ENCODE peak calls at places on chromosomes 5 and 9, in four cellular contexts. One of them, this sample, is unnamed.
A peak's percentile ranks its signal among the peaks of the same experiment; 100 is the strongest.

GRCh38 chr9:126965541-126966428 is 51.2 kb downstream of the RALGPS1 start:
- DNase-seq in PC-9: peak; percentile 28
- DNase-seq in IMR-90: peak; percentile 61
- DNase-seq in PC-3: peak; percentile 55
- DNase-seq in this sample: peak; percentile 53

GRCh38 chr5:117209479-117209878 is 634.9 kb upstream of the SEMA6A start:
- DNase-seq in PC-9: no peak
- DNase-seq in IMR-90: no peak
- DNase-seq in PC-3: no peak
- DNase-seq in this sample: no peak

GRCh38 chr5:106154280-106154716 is 1516.4 kb downstream of the EFNA5 start:
- DNase-seq in PC-9: no peak
- DNase-seq in IMR-90: no peak
- DNase-seq in PC-3: no peak
- DNase-seq in this sample: no peak

GRCh38 chr5:93894471-93895354 is 153.3 kb upstream of the POU5F2 start:
- DNase-seq in PC-9: no peak
- DNase-seq in IMR-90: peak; percentile 21
- DNase-seq in PC-3: no peak
- DNase-seq in this sample: peak; percentile 10

GRCh38 chr9:134059661-134060395 is 8.0 kb downstream of the BRD3 start:
- DNase-seq in PC-9: no peak
- DNase-seq in IMR-90: no peak
- DNase-seq in PC-3: no peak
- DNase-seq in this sample: no peak

GRCh38 chr5:133147815-133148634 is 96.2 kb downstream of the HSPA4 start:
- DNase-seq in PC-9: no peak
- DNase-seq in IMR-90: no peak
- DNase-seq in PC-3: no peak
- DNase-seq in this sample: peak; percentile 12

GRCh38 chr9:88998506-88998905 is 7.2 kb downstream of the S1PR3 start:
- DNase-seq in PC-9: peak; percentile 49
- DNase-seq in IMR-90: no peak
- DNase-seq in PC-3: peak; percentile 45
- DNase-seq in this sample: no peak

GRCh38 chr9:89621676-89622075 is 16.9 kb downstream of the GADD45G start:
- DNase-seq in PC-9: no peak
- DNase-seq in IMR-90: no peak
- DNase-seq in PC-3: no peak
- DNase-seq in this sample: no peak

GRCh38 chr5:140011297-140011802 is 31.7 kb downstream of the NRG2 start:
- DNase-seq in PC-9: no peak
- DNase-seq in IMR-90: peak; percentile 1
- DNase-seq in PC-3: peak; percentile 88
- DNase-seq in this sample: peak; percentile 11

GRCh38 chr9:13034696-13035006 is 244.8 kb downstream of the MPDZ start:
- DNase-seq in PC-9: no peak
- DNase-seq in IMR-90: no peak
- DNase-seq in PC-3: no peak
- DNase-seq in this sample: no peak

GRCh38 chr9:13032585-13032984 is 246.9 kb downstream of the MPDZ start:
- DNase-seq in PC-9: no peak
- DNase-seq in IMR-90: no peak
- DNase-seq in PC-3: no peak
- DNase-seq in this sample: no peak

GRCh38 chr9:13035822-13036221 is 243.7 kb downstream of the MPDZ start:
- DNase-seq in PC-9: no peak
- DNase-seq in IMR-90: no peak
- DNase-seq in PC-3: peak; percentile 18
- DNase-seq in this sample: no peak

GRCh38 chr9:13033959-13034695 is 245.4 kb downstream of the MPDZ start:
- DNase-seq in PC-9: peak; percentile 57
- DNase-seq in IMR-90: peak; percentile 54
- DNase-seq in PC-3: peak; percentile 84
- DNase-seq in this sample: peak; percentile 75
- H3K4me3 ChIP-seq in PC-9: peak overlapping the region; percentile 37
- H3K4me3 ChIP-seq in IMR-90: no peak overlapping the region
- H3K4me3 ChIP-seq in PC-3: peak overlapping the region; percentile 65
- H3K4me3 ChIP-seq in this sample: peak overlapping the region; percentile 50

DNA sequence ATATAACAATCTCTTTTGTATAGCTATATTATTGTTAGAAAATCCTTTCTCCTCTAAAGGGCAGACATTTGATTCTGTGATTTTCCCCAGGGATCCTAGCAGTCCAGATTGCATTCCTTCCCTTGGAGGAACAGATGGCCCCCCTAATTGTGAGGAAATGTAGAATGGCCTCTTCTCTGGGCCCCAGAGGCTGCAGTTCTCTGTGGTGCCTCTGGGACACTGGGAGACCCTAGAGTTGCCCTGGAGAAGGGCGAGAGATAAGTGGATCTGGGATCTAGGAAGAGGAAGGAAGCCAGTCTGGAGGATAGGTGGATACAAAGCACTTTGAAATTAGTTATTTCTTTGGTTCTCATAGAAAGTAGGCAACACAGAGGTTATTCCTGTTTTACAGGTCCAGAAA is 1.9 kb upstream of the HINT2 start:
- DNase-seq in PC-9: no peak
- DNase-seq in IMR-90: no peak
- DNase-seq in PC-3: peak; percentile 6
- DNase-seq in this sample: no peak
- TF ChIP-seq CTCF in PC-9: no peak
- TF ChIP-seq CTCF in IMR-90: peak; percentile 4
- TF ChIP-seq CTCF in PC-3: no peak
- TF ChIP-seq CTCF in this sample: peak; percentile 52

DNA sequence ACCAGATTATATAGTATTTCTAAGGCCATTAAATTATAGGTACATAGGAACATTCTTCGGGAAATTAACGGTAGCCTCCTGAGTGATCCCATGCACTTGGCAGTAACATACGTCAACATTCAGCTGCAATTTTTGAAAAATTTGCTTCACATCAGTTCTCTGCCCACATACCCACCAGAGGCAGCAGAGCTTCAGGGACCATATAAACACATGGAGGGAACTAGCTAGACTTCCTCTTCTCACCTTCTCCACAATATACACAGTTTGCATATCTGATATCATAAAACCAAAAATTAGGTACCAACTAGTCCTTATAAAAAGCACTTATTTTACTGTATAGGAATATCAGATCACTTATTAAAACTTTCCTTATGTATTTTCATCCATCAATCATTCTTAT is 4.8 kb downstream of the PSIP1 start:
- DNase-seq in PC-9: no peak
- DNase-seq in IMR-90: no peak
- DNase-seq in PC-3: no peak
- DNase-seq in this sample: no peak
- H3K36me3 ChIP-seq in PC-9: no peaks in the 10 kb centered on the region
- H3K36me3 ChIP-seq in IMR-90: peaks cover 5% of the 10 kb centered on the region
- H3K36me3 ChIP-seq in PC-3: peaks cover 8% of the 10 kb centered on the region
- H3K36me3 ChIP-seq in this sample: peaks cover 2% of the 10 kb centered on the region

DNA sequence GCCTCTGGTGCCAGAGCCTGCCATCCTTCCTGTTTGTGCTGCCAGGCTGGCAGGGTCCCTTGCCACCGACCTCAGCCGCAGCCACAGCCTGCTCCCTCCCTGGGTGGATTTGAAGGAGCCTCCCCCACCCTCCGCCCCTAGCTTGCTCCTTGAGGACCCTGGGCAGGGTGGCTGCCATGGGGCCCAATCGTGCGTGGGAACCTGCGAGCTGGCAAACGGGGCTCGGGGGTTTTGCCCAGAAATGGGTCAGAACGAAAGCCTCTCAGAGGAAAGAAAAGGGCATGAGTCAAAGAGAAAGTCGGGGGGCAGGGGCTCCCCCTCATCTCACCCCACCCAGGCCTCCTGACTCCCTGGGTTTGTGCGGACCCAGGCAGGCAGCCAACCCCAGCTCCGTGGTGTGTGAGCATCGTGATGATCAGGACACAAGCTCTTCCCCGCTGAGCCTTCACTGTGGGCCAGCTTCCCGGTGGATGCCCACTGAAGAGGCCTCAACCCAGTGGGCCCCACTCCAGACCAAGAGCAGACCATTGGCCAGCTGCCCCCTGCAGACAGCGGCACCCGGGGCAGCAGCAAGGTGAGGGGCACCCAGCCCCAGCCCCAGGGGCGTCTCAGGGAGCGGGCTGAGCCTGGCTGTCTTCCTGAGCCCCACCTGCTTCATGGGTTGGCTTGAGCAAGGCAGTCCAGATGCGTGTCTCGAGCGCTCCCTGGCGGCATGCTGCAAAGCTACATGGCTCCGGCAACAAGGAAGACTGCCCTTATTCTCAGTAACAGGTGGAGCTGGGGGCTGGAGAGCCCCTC is 3.0 kb upstream of the FUT7 start:
- DNase-seq in PC-9: peak; percentile 88
- DNase-seq in IMR-90: peak; percentile 77
- DNase-seq in PC-3: peak; percentile 78
- DNase-seq in this sample: peak; percentile 68
- H3K4me3 ChIP-seq in PC-9: peak overlapping the region; percentile 29
- H3K4me3 ChIP-seq in IMR-90: no peak overlapping the region
- H3K4me3 ChIP-seq in PC-3: peak overlapping the region; percentile 57
- H3K4me3 ChIP-seq in this sample: no peak overlapping the region

DNA sequence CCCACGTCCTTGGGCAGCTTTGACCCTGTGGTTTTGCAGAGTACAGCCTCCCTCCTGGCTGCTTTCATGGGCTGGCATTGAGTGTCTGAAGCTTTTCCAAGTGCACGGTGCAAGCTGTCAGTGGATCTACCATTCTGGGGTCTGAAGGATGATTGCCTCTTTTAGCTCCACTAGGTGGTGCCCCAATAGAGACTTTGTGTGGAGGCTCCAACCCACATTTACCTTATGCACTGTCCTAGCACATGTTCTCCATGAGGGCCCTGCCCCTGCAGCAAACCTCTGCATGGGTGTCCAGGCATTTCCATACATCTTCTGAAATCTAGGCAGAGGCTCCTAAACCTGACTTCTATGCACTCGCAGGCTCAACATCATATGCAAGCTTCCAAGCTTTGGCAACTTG is 644.2 kb upstream of the CDH9 start:
- DNase-seq in PC-9: no peak
- DNase-seq in IMR-90: no peak
- DNase-seq in PC-3: peak; percentile 40
- DNase-seq in this sample: peak; percentile 21
- TF ChIP-seq CTCF in PC-9: no peak
- TF ChIP-seq CTCF in IMR-90: no peak
- TF ChIP-seq CTCF in PC-3: peak; percentile 52
- TF ChIP-seq CTCF in this sample: peak; percentile 59

GRCh38 chr9:131595771-131596743 is 50.7 kb downstream of the PRRT1B start:
- DNase-seq in PC-9: peak; percentile 26
- DNase-seq in IMR-90: no peak
- DNase-seq in PC-3: no peak
- DNase-seq in this sample: no peak
- H3K36me3 ChIP-seq in PC-9: no peaks in the 10 kb centered on the region
- H3K36me3 ChIP-seq in IMR-90: peaks cover 39% of the 10 kb centered on the region
- H3K36me3 ChIP-seq in PC-3: no peaks in the 10 kb centered on the region
- H3K36me3 ChIP-seq in this sample: peaks cover 10% of the 10 kb centered on the region

GRCh38 chr5:138439537-138440225 is 824 bp downstream of the REEP2 start:
- DNase-seq in PC-9: no peak
- DNase-seq in IMR-90: peak; percentile 3
- DNase-seq in PC-3: no peak
- DNase-seq in this sample: no peak

GRCh38 chr5:138438724-138439536 is at the start of gene REEP2:
- DNase-seq in PC-9: peak; percentile 36
- DNase-seq in IMR-90: peak; percentile 47
- DNase-seq in PC-3: peak; percentile 38
- DNase-seq in this sample: no peak

GRCh38 chr5:138435943-138436342 is 2.9 kb upstream of the REEP2 start:
- DNase-seq in PC-9: no peak
- DNase-seq in IMR-90: no peak
- DNase-seq in PC-3: no peak
- DNase-seq in this sample: no peak

GRCh38 chr5:138440226-138441073 is 1.6 kb downstream of the REEP2 start:
- DNase-seq in PC-9: no peak
- DNase-seq in IMR-90: no peak
- DNase-seq in PC-3: no peak
- DNase-seq in this sample: no peak

GRCh38 chr5:138438003-138438723 is 694 bp upstream of the REEP2 start:
- DNase-seq in PC-9: no peak
- DNase-seq in IMR-90: no peak
- DNase-seq in PC-3: no peak
- DNase-seq in this sample: no peak
- H3K4me3 ChIP-seq in PC-9: peak overlapping the region; percentile 52
- H3K4me3 ChIP-seq in IMR-90: peak overlapping the region; percentile 53
- H3K4me3 ChIP-seq in PC-3: peak overlapping the region; percentile 49
- H3K4me3 ChIP-seq in this sample: peak overlapping the region; percentile 45

GRCh38 chr5:25500635-25501034 is 855.9 kb upstream of the CDH10 start:
- DNase-seq in PC-9: no peak
- DNase-seq in IMR-90: no peak
- DNase-seq in PC-3: no peak
- DNase-seq in this sample: no peak
- TF ChIP-seq CTCF in PC-9: no peak
- TF ChIP-seq CTCF in IMR-90: no peak
- TF ChIP-seq CTCF in PC-3: no peak
- TF ChIP-seq CTCF in this sample: no peak

GRCh38 chr5:159184858-159185381 is 24.4 kb downstream of the RNF145 start:
- DNase-seq in PC-9: no peak
- DNase-seq in IMR-90: peak; percentile 93
- DNase-seq in PC-3: peak; percentile 41
- DNase-seq in this sample: peak; percentile 89

GRCh38 chr5:159184236-159184635 is 25.1 kb downstream of the RNF145 start:
- DNase-seq in PC-9: no peak
- DNase-seq in IMR-90: peak; percentile 60
- DNase-seq in PC-3: no peak
- DNase-seq in this sample: no peak

GRCh38 chr5:159186319-159186718 is 23.0 kb downstream of the RNF145 start:
- DNase-seq in PC-9: no peak
- DNase-seq in IMR-90: no peak
- DNase-seq in PC-3: peak; percentile 12
- DNase-seq in this sample: no peak

GRCh38 chr5:159187674-159188164 is 21.6 kb downstream of the RNF145 start:
- DNase-seq in PC-9: no peak
- DNase-seq in IMR-90: no peak
- DNase-seq in PC-3: no peak
- DNase-seq in this sample: no peak

DNA sequence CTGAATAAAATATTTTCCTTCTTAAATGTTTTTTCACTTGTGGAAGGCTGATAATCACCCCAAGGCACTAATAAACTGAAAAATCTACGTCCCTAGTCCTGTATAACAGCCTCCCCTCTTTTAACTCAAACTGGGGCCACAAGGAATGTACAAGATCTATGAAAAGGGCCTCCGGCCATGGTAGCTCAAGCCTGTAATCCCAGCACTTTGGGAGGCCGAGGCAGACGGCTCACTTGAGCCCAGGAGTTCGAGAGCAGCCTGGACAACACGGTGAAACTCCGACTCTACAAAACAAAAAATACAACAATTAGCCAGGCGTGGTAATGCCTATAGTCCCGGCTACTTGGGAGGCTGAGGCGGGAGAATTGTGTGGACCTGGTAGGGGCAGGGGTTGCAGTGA is 23.6 kb downstream of the RNF145 start:
- DNase-seq in PC-9: no peak
- DNase-seq in IMR-90: no peak
- DNase-seq in PC-3: no peak
- DNase-seq in this sample: no peak
- H3K36me3 ChIP-seq in PC-9: peaks cover 10% of the 10 kb centered on the region
- H3K36me3 ChIP-seq in IMR-90: peaks cover 23% of the 10 kb centered on the region
- H3K36me3 ChIP-seq in PC-3: no peaks in the 10 kb centered on the region
- H3K36me3 ChIP-seq in this sample: peaks cover 13% of the 10 kb centered on the region

GRCh38 chr5:159310492-159310891 is 19.8 kb downstream of the IL12B start:
- DNase-seq in PC-9: peak; percentile 42
- DNase-seq in IMR-90: no peak
- DNase-seq in PC-3: peak; percentile 32
- DNase-seq in this sample: peak; percentile 13
- H3K4me3 ChIP-seq in PC-9: no peak overlapping the region
- H3K4me3 ChIP-seq in IMR-90: no peak overlapping the region
- H3K4me3 ChIP-seq in PC-3: peak overlapping the region; percentile 60
- H3K4me3 ChIP-seq in this sample: peak overlapping the region; percentile 34